ENCODE peak calls at places on chromosomes 11 and 22, in five cellular contexts. O is stomach; L is H1; W is CD8-positive, alpha-beta T cell; F is upper lobe of right lung. M is an unnamed sample.

GRCh38 chr11:133950874-133951483 is 5.8 kb downstream of the IGSF9B start:
- DNase-seq in W (no peak), O (no peak), L (peak; percentile 67), F (no peak), M (no peak)

GRCh38 chr11:316031-316701 is 2.3 kb downstream of the IFITM1 start:
- DNase-seq in F (peak; percentile 72), O (no peak), W (no peak), L (peak; percentile 64), M (no peak)

GRCh38 chr11:116927163-116927772 is 89.8 kb upstream of the APOA1 start:
- DNase-seq in L (no peak), F (no peak), O (no peak), W (peak; percentile 30), M (peak; percentile 9)

GRCh38 chr11:55847453-55847852 is 8.9 kb downstream of the OR5D16 start:
- DNase-seq in F (no peak), W (no peak), L (no peak), O (no peak), M (no peak)

GRCh38 chr22:19056951-19057401 is 65.2 kb downstream of the DGCR2 start:
- DNase-seq in W (no peak), L (no peak), O (peak; percentile 20), F (peak; percentile 48), M (no peak)

GRCh38 chr11:126589492-126589803 is 234.0 kb downstream of the ST3GAL4 start:
- DNase-seq in W (no peak), L (no peak), O (no peak), F (no peak), M (no peak)

GRCh38 chr11:118051611-118052461 is 25.0 kb upstream of the TMPRSS4 start:
- DNase-seq in L (no peak), F (no peak), O (peak; percentile 27), W (peak; percentile 55), M (no peak)

GRCh38 chr11:14336507-14337503 is 22.2 kb downstream of the RRAS2 start:
- DNase-seq in O (no peak), L (no peak), W (no peak), F (no peak), M (no peak)

GRCh38 chr22:38681784-38682335 is at the start of gene TOMM22:
- DNase-seq in W (peak; percentile 60), O (peak; percentile 91), L (peak; percentile 90), F (peak; percentile 95), M (peak; percentile 90)

GRCh38 chr22:42300286-42301071 is 30.0 kb upstream of the TCF20 start:
- DNase-seq in L (no peak), O (peak; percentile 27), F (no peak), W (no peak), M (no peak)

GRCh38 chr11:71078482-71078881 is 173.9 kb downstream of the SHANK2 start:
- DNase-seq in F (no peak), L (no peak), O (no peak), W (no peak), M (no peak)

GRCh38 chr11:116842909-116843308 is 5.5 kb upstream of the APOA1 start:
- DNase-seq in L (no peak), F (no peak), O (peak; percentile 44), W (no peak), M (no peak)

GRCh38 chr22:42872821-42873220 is 15.7 kb upstream of the ARFGAP3 start:
- DNase-seq in W (no peak), L (no peak), O (no peak), F (no peak), M (no peak)

GRCh38 chr11:94151903-94152677 is 23.4 kb downstream of the PANX1 start:
- DNase-seq in O (peak; percentile 37), W (no peak), L (no peak), F (no peak), M (no peak)

GRCh38 chr11:99098258-99098657 is 77.5 kb downstream of the CNTN5 start:
- DNase-seq in W (no peak), O (no peak), F (no peak), L (no peak), M (no peak)

GRCh38 chr11:59787816-59788215 is 22.8 kb downstream of the MRPL16 start:
- DNase-seq in F (no peak), O (no peak), L (no peak), W (no peak), M (no peak)

GRCh38 chr22:25451480-25452114 is 112.9 kb upstream of the GRK3 start:
- DNase-seq in L (no peak), F (no peak), O (no peak), W (no peak), M (no peak)

GRCh38 chr22:25141994-25142620 is 57.6 kb upstream of the CRYBB3 start:
- DNase-seq in F (no peak), O (no peak), L (no peak), W (no peak), M (no peak)

GRCh38 chr11:57940044-57940781 is 83.5 kb upstream of the OR9Q1 start:
- DNase-seq in F (no peak), W (no peak), L (no peak), O (no peak), M (no peak)

GRCh38 chr22:35357883-35358621 is 22.8 kb upstream of the HMOX1 start:
- DNase-seq in W (no peak), O (no peak), L (no peak), F (no peak), M (no peak)

GRCh38 chr11:30062103-30062502 is 45.3 kb upstream of the KCNA4 start:
- DNase-seq in F (no peak), L (no peak), O (no peak), W (no peak), M (no peak)

GRCh38 chr11:133810766-133811165 is 34.5 kb downstream of the SPATA19 start:
- DNase-seq in O (no peak), L (no peak), W (no peak), F (no peak), M (no peak)

GRCh38 chr11:47179655-47179991 is 2.9 kb upstream of the ARFGAP2 start:
- DNase-seq in O (peak; percentile 40), W (no peak), L (peak; percentile 65), F (no peak), M (peak; percentile 18)

GRCh38 chr11:45028921-45029680 is 78.4 kb upstream of the TP53I11 start:
- DNase-seq in F (no peak), W (no peak), L (no peak), O (no peak), M (no peak)

GRCh38 chr11:45030778-45031177 is 80.1 kb upstream of the TP53I11 start:
- DNase-seq in W (no peak), L (no peak), F (no peak), O (peak; percentile 1), M (no peak)

GRCh38 chr11:45035440-45035839 is 84.8 kb upstream of the TP53I11 start:
- DNase-seq in O (no peak), W (no peak), F (no peak), L (no peak), M (no peak)

GRCh38 chr11:45036010-45036409 is 85.3 kb upstream of the TP53I11 start:
- DNase-seq in O (no peak), W (no peak), L (no peak), F (no peak), M (no peak)

DNA sequence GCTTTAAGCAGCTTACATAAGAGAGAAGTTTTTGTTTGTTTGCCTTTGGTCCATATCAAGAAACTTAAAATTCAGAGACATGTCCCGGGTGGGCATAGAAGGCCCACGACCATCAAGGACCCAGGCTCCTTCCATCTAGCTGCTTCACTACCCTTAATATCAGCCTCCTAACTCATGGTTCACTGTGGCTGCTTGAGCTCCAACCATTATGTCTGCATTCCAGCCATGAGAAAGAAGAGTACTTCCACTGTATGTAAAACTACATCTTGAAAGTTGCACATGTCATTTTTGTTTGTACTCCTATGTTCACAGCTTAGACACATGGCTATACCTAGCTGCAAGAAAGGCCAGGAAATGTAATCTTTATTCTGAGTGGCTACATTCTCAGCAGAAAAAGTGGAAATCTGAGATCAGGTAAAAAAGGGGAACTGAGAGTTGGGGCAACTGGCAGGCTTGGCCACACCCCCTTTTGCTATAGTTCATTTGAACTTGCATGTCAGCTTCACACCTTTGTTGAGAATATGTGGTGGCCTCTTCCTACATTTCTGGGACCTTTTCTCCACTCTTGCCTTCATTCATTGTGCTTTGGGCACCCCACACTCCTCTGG is 81.3 kb upstream of the TP53I11 start:
- DNase-seq in L (no peak), F (no peak), W (no peak), O (peak; percentile 21), M (no peak)
- H3K4me1 ChIP-seq in L (no peaks in the 10 kb centered on the region), F (no peaks in the 10 kb centered on the region), W (no peaks in the 10 kb centered on the region), O (no peaks in the 10 kb centered on the region), M (no peaks in the 10 kb centered on the region)

DNA sequence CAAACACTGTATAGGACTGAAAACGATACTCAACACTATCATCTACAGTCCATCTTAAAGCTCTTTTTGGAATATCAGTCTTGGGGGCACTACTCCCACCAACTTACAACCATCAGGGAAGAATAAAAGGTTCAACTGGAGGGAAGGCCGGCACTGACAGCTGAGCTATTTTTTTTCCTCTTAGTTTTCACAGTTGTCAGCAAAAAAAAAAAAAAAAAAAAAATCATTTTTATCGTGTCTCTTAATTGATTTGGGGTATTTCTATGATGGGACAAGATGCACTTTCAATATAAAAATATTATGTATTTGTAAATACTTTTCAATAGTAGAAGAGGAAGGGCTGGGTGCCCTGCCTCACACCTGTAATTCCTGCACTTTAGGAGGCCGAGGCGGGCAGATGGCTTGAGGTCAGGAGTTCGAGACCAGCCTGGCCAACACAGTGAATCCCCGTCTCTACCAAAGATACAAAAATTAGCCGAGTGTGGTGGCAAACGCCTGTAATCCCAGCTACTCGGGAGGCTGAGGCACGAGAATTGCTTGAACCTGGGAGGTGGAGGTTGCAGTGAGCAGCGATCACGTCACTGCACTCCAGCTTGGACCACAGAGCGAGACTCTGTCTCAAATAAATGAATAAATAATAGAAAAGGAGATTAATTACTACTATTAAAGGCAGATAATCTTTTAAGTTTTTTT is 1.5 kb downstream of the KIF18A start:
- DNase-seq in F (no peak), L (no peak), W (no peak), O (no peak), M (no peak)
- H3K4me1 ChIP-seq in F (peaks cover 21% of the 10 kb centered on the region), L (no peaks in the 10 kb centered on the region), W (peaks cover 37% of the 10 kb centered on the region), O (peaks cover 38% of the 10 kb centered on the region), M (peaks cover 58% of the 10 kb centered on the region)

GRCh38 chr11:75025561-75025960 is 36.8 kb downstream of the NEU3 start:
- DNase-seq in W (no peak), L (no peak), F (no peak), O (no peak), M (no peak)
- H3K4me1 ChIP-seq in W (no peaks in the 10 kb centered on the region), L (no peaks in the 10 kb centered on the region), F (no peaks in the 10 kb centered on the region), O (no peaks in the 10 kb centered on the region), M (no peaks in the 10 kb centered on the region)

GRCh38 chr11:110990316-110990715 is 255.2 kb upstream of the POU2AF2 start:
- DNase-seq in F (no peak), O (no peak), L (no peak), W (no peak), M (no peak)

GRCh38 chr11:110992481-110992880 is 253.0 kb upstream of the POU2AF2 start:
- DNase-seq in L (no peak), O (no peak), F (no peak), W (no peak), M (no peak)

GRCh38 chr11:110991621-110992355 is 253.7 kb upstream of the POU2AF2 start:
- DNase-seq in O (no peak), W (no peak), F (no peak), L (no peak), M (no peak)

GRCh38 chr11:110988731-110989130 is 256.8 kb upstream of the POU2AF2 start:
- DNase-seq in F (no peak), O (no peak), L (no peak), W (no peak), M (no peak)

DNA sequence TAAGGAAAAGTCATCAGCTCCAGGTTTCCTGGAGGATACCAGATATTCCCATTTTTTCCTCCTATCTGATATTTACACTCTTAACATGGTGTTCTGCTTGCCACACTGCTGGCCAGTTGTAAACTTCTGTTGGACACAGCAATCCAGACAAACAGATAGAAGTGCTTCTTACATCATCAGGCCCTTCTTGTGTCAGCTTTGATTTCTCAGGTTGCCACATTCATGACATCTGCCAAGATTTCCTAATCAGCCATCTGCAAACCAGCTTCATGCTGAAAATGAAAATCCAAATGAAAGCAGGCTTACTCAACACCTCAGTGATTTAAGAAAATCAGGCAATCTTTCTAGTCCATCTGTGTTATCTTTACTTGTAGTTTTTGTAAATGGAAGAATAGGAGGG is 255.8 kb upstream of the POU2AF2 start:
- DNase-seq in W (no peak), O (no peak), F (no peak), L (no peak), M (no peak)
- H3K4me1 ChIP-seq in W (no peaks in the 10 kb centered on the region), O (peaks cover 37% of the 10 kb centered on the region), F (peaks cover 13% of the 10 kb centered on the region), L (no peaks in the 10 kb centered on the region), M (no peaks in the 10 kb centered on the region)

M was measured in HAP-1.